ENCODE peak calls at places on chromosomes 5 and 9, in five cellular contexts. One of them, this sample, is unnamed.

GRCh38 chr5:168270446-168270845 is 21.0 kb upstream of the WWC1 start:
- DNase-seq in HepG2: no peak
- DNase-seq in K562: no peak
- DNase-seq in GM12891: no peak
- DNase-seq in H1: no peak
- DNase-seq in this sample: no peak

GRCh38 chr5:150105898-150106615 is 19.7 kb upstream of the CSF1R start:
- DNase-seq in H1: no peak
- DNase-seq in K562: no peak
- DNase-seq in HepG2: no peak
- DNase-seq in GM12891: no peak
- DNase-seq in this sample: no peak

GRCh38 chr9:129386812-129387177 is 208.7 kb upstream of the IER5L start:
- DNase-seq in GM12891: no peak
- DNase-seq in H1: no peak
- DNase-seq in HepG2: no peak
- DNase-seq in K562: no peak
- DNase-seq in this sample: no peak

GRCh38 chr9:81894891-81895290 is 33.3 kb upstream of the SPATA31D4 start:
- DNase-seq in K562: no peak
- DNase-seq in HepG2: no peak
- DNase-seq in GM12891: no peak
- DNase-seq in H1: no peak
- DNase-seq in this sample: no peak

GRCh38 chr9:133003071-133003461 is 24.6 kb downstream of the GFI1B start:
- DNase-seq in GM12891: no peak
- DNase-seq in K562: peak; percentile 80
- DNase-seq in HepG2: no peak
- DNase-seq in H1: no peak
- DNase-seq in this sample: no peak

GRCh38 chr5:54669285-54669684 is 151.7 kb downstream of the SNX18 start:
- DNase-seq in H1: no peak
- DNase-seq in K562: no peak
- DNase-seq in GM12891: no peak
- DNase-seq in HepG2: no peak
- DNase-seq in this sample: no peak

GRCh38 chr9:129949821-129950220 is 93.2 kb downstream of the FNBP1 start:
- DNase-seq in K562: no peak
- DNase-seq in GM12891: no peak
- DNase-seq in H1: no peak
- DNase-seq in HepG2: no peak
- DNase-seq in this sample: no peak

GRCh38 chr9:16879416-16879815 is 8.9 kb upstream of the BNC2 start:
- DNase-seq in K562: no peak
- DNase-seq in H1: no peak
- DNase-seq in HepG2: no peak
- DNase-seq in GM12891: no peak
- DNase-seq in this sample: no peak

GRCh38 chr5:151038801-151039238 is 18.4 kb downstream of the GPX3 start:
- DNase-seq in GM12891: no peak
- DNase-seq in H1: no peak
- DNase-seq in K562: no peak
- DNase-seq in HepG2: no peak
- DNase-seq in this sample: no peak

GRCh38 chr5:16574789-16575785 is 41.7 kb downstream of the RETREG1 start:
- DNase-seq in K562: no peak
- DNase-seq in HepG2: no peak
- DNase-seq in GM12891: no peak
- DNase-seq in H1: no peak
- DNase-seq in this sample: no peak

GRCh38 chr9:105243015-105243686 is 1.3 kb upstream of the SLC44A1 start:
- DNase-seq in K562: peak; percentile 19
- DNase-seq in H1: no peak
- DNase-seq in GM12891: no peak
- DNase-seq in HepG2: no peak
- DNase-seq in this sample: no peak

GRCh38 chr9:105242557-105242956 is 1.9 kb upstream of the SLC44A1 start:
- DNase-seq in GM12891: no peak
- DNase-seq in HepG2: no peak
- DNase-seq in H1: no peak
- DNase-seq in K562: no peak
- DNase-seq in this sample: no peak

GRCh38 chr9:105244996-105245719 is 707 bp downstream of the SLC44A1 start:
- DNase-seq in HepG2: no peak
- DNase-seq in K562: no peak
- DNase-seq in GM12891: no peak
- DNase-seq in H1: peak; percentile 86
- DNase-seq in this sample: no peak

GRCh38 chr9:105244274-105244995 is at the start of gene SLC44A1:
- DNase-seq in K562: peak; percentile 94
- DNase-seq in HepG2: peak; percentile 86
- DNase-seq in H1: peak; percentile 91
- DNase-seq in GM12891: peak; percentile 54
- DNase-seq in this sample: peak; percentile 54

GRCh38 chr9:105243935-105244273 is 547 bp upstream of the SLC44A1 start:
- DNase-seq in HepG2: no peak
- DNase-seq in K562: no peak
- DNase-seq in H1: no peak
- DNase-seq in GM12891: no peak
- DNase-seq in this sample: no peak
- TF ChIP-seq POLR2A in HepG2: no peak
- TF ChIP-seq POLR2A in K562: no peak
- TF ChIP-seq POLR2A in H1: no peak
- TF ChIP-seq POLR2A in GM12891: no peak
- TF ChIP-seq POLR2A in this sample: no peak

GRCh38 chr5:172769598-172770373 is 1.2 kb downstream of the DUSP1 start:
- DNase-seq in HepG2: no peak
- DNase-seq in GM12891: no peak
- DNase-seq in K562: no peak
- DNase-seq in H1: no peak
- DNase-seq in this sample: no peak

GRCh38 chr5:172772112-172772906 is 1.3 kb upstream of the DUSP1 start:
- DNase-seq in H1: peak; percentile 92
- DNase-seq in HepG2: peak; percentile 92
- DNase-seq in GM12891: peak; percentile 68
- DNase-seq in K562: peak; percentile 93
- DNase-seq in this sample: peak; percentile 64

GRCh38 chr5:172771439-172772111 is 580 bp upstream of the DUSP1 start:
- DNase-seq in HepG2: no peak
- DNase-seq in H1: no peak
- DNase-seq in GM12891: no peak
- DNase-seq in K562: peak; percentile 44
- DNase-seq in this sample: no peak

GRCh38 chr5:172770374-172770674 is 671 bp downstream of the DUSP1 start:
- DNase-seq in GM12891: peak; percentile 51
- DNase-seq in H1: peak; percentile 54
- DNase-seq in K562: no peak
- DNase-seq in HepG2: no peak
- DNase-seq in this sample: no peak

DNA sequence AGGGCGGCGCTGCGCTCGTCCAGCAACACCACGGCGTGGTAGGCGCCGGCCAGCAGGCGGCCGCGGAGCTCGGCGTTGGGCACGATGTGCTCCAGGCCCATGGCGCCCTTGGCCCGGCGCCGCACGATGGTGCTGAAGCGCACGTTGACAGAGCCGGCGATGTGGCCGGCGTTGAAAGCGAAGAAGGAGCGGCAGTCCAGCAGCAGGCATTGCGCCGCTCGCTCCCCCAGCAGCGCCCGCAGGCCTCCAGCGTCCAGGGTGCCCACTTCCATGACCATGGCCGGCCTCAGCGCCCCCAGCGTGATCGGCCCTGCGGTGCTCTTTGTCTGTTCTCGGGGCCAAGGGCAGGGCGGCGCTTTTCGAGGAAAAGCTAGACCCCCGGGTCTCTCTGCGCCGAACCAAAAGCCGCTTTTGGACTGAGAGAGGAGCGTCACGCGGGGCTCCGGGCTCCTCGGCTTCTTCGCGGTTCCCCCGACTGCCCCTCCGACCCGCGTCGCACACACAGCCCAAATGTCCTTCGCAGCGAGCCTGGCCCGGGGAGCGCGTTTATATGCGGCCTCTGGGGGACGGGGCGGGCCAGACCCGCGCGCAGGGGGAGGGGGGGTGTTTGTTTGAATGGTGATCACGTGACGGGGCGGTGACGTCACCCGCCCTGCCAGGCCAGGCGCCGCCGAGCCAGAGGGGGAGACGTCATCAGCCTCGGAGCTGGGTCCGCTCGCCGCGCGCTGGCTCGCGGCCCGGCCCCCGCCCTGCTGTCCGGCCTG is at the start of gene DUSP1:
- DNase-seq in HepG2: peak; percentile 88
- DNase-seq in GM12891: peak; percentile 95
- DNase-seq in H1: peak; percentile 96
- DNase-seq in K562: peak; percentile 99
- DNase-seq in this sample: peak; percentile 92
- TF ChIP-seq POLR2AphosphoS5 in HepG2: peak; percentile 98
- TF ChIP-seq POLR2AphosphoS5 in GM12891: peak; percentile 97
- TF ChIP-seq POLR2AphosphoS5 in H1: peak; percentile 95
- TF ChIP-seq POLR2AphosphoS5 in K562: peak; percentile 99
- TF ChIP-seq POLR2AphosphoS5 in this sample: peak; percentile 93

GRCh38 chr5:157865844-157866243 is 6.9 kb upstream of the CLINT1 start:
- DNase-seq in H1: no peak
- DNase-seq in K562: no peak
- DNase-seq in GM12891: no peak
- DNase-seq in HepG2: peak; percentile 27
- DNase-seq in this sample: no peak
- TF ChIP-seq TAF1 in H1: no peak
- TF ChIP-seq TAF1 in K562: no peak
- TF ChIP-seq TAF1 in GM12891: no peak
- TF ChIP-seq TAF1 in HepG2: no peak
- TF ChIP-seq TAF1 in this sample: no peak

GRCh38 chr5:141849371-141850182 is 28.6 kb downstream of the PCDH1 start:
- DNase-seq in HepG2: peak; percentile 31
- DNase-seq in GM12891: peak; percentile 87
- DNase-seq in H1: peak; percentile 93
- DNase-seq in K562: peak; percentile 91
- DNase-seq in this sample: peak; percentile 84
- TF ChIP-seq POLR2A in HepG2: peak; percentile 19
- TF ChIP-seq POLR2A in GM12891: no peak
- TF ChIP-seq POLR2A in H1: no peak
- TF ChIP-seq POLR2A in K562: peak; percentile 89
- TF ChIP-seq POLR2A in this sample: peak; percentile 51

DNA sequence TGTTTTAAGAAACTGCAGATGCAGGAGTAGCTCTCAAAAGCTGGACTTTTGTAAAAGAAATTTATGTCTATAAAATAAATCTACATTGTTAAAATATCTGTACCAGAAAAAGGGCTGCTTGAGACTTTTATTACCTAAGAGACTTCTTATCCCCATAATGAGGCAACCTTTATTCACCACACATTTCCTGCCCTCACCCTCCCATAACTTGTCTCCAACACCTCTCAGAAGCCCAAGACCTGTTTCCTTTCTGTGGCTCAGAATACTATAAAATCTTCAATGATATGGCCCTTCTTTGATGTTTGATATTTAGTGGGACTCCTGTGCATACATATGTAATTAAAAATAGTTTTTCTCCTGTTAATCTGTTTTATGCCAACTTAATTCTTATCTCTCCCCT is 141.5 kb upstream of the FER start:
- DNase-seq in K562: no peak
- DNase-seq in HepG2: no peak
- DNase-seq in GM12891: no peak
- DNase-seq in H1: no peak
- DNase-seq in this sample: no peak
- TF ChIP-seq POLR2AphosphoS5 in K562: no peak
- TF ChIP-seq POLR2AphosphoS5 in HepG2: no peak
- TF ChIP-seq POLR2AphosphoS5 in GM12891: no peak
- TF ChIP-seq POLR2AphosphoS5 in H1: no peak
- TF ChIP-seq POLR2AphosphoS5 in this sample: no peak

DNA sequence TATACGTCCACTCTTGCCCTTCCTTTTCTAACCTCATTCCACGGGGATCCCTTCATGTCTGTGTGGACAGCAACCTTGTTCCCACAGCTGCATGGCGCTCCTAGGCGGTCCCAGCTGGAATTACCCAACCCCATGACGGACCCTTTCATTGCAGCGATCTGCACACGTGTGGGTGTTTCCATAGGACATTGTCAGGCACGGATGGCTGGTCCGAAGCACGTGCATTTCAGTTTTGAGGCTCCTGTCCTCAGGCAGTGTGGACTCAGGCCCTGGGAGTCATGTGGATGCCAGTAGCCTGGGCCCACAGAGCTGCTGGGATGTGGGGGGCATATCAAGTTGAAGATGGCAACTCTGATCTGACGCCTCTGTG is 15.0 kb downstream of the CARD19 start:
- DNase-seq in GM12891: no peak
- DNase-seq in HepG2: no peak
- DNase-seq in H1: no peak
- DNase-seq in K562: no peak
- DNase-seq in this sample: no peak
- TF ChIP-seq TAF1 in GM12891: no peak
- TF ChIP-seq TAF1 in HepG2: no peak
- TF ChIP-seq TAF1 in H1: no peak
- TF ChIP-seq TAF1 in K562: no peak
- TF ChIP-seq TAF1 in this sample: no peak

GRCh38 chr9:112332977-112333638 is at the start of gene PTBP3:
- DNase-seq in H1: peak; percentile 79
- DNase-seq in K562: peak; percentile 92
- DNase-seq in GM12891: peak; percentile 46
- DNase-seq in HepG2: peak; percentile 69
- DNase-seq in this sample: peak; percentile 47
- TF ChIP-seq POLR2A in H1: peak; percentile 57
- TF ChIP-seq POLR2A in K562: peak; percentile 86
- TF ChIP-seq POLR2A in GM12891: peak; percentile 72
- TF ChIP-seq POLR2A in HepG2: peak; percentile 73
- TF ChIP-seq POLR2A in this sample: peak; percentile 70

GRCh38 chr9:137454145-137454505 is 5.0 kb downstream of the NSMF start:
- DNase-seq in HepG2: no peak
- DNase-seq in H1: peak; percentile 86
- DNase-seq in GM12891: peak; percentile 72
- DNase-seq in K562: peak; percentile 70
- DNase-seq in this sample: peak; percentile 70

GRCh38 chr9:137452761-137453642 is 6.1 kb downstream of the NSMF start:
- DNase-seq in GM12891: no peak
- DNase-seq in H1: no peak
- DNase-seq in K562: no peak
- DNase-seq in HepG2: no peak
- DNase-seq in this sample: no peak

GRCh38 chr9:137454506-137455360 is 4.4 kb downstream of the NSMF start:
- DNase-seq in HepG2: peak; percentile 84
- DNase-seq in GM12891: no peak
- DNase-seq in K562: no peak
- DNase-seq in H1: no peak
- DNase-seq in this sample: no peak

GRCh38 chr9:137451976-137452760 is 7.0 kb downstream of the NSMF start:
- DNase-seq in GM12891: no peak
- DNase-seq in H1: no peak
- DNase-seq in HepG2: no peak
- DNase-seq in K562: no peak
- DNase-seq in this sample: no peak

DNA sequence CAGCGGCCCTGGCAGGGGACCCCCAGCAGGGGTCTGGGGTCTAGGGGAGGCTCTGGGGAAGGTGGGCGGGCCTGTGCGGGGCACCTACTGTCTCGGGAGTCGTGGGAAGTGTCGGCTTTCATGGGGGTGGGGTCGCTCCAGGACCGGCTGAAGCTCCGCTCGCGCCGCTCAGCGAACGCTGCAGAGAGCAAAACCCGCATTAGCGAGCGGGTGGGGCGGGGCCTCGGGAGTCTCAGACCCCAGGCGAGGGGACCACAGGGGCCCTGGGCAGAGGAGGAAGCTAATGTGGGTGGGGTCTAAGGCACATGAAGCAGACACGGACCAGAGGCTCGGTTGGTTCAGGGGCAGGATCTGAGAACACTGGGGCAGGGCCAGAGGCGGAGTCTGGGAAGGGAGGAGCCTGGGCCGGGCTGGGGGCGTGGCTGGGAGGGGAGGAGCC is 5.5 kb downstream of the NSMF start:
- DNase-seq in K562: peak; percentile 72
- DNase-seq in H1: peak; percentile 86
- DNase-seq in GM12891: peak; percentile 91
- DNase-seq in HepG2: peak; percentile 41
- DNase-seq in this sample: peak; percentile 85
- TF ChIP-seq POLR2AphosphoS5 in K562: peak; percentile 21
- TF ChIP-seq POLR2AphosphoS5 in H1: no peak
- TF ChIP-seq POLR2AphosphoS5 in GM12891: no peak
- TF ChIP-seq POLR2AphosphoS5 in HepG2: no peak
- TF ChIP-seq POLR2AphosphoS5 in this sample: no peak

This sample was measured in GM12892.